ENCODE peak calls at places on chromosome 12, in four cellular contexts. One of them, this sample, is unnamed.

GRCh38 chr12:90510948-90511347 is 444.0 kb downstream of the CCER1 start:
- DNase-seq in cardiac fibroblast: peak
- DNase-seq in thoracic aorta: no peak
- DNase-seq in astrocyte of the spinal cord: peak
- DNase-seq in this sample: peak

GRCh38 chr12:131432532-131433260 is 278.2 kb upstream of the SFSWAP start:
- DNase-seq in cardiac fibroblast: no peak
- DNase-seq in thoracic aorta: no peak
- DNase-seq in astrocyte of the spinal cord: no peak
- DNase-seq in this sample: no peak

GRCh38 chr12:105738036-105738435 is 400.7 kb downstream of the NUAK1 start:
- DNase-seq in cardiac fibroblast: peak
- DNase-seq in thoracic aorta: peak
- DNase-seq in astrocyte of the spinal cord: no peak
- DNase-seq in this sample: peak

GRCh38 chr12:96044017-96044985 is 8.9 kb upstream of the LTA4H start:
- DNase-seq in cardiac fibroblast: peak
- DNase-seq in thoracic aorta: no peak
- DNase-seq in astrocyte of the spinal cord: peak
- DNase-seq in this sample: peak

GRCh38 chr12:106493531-106493930 is 89.3 kb upstream of the RFX4 start:
- DNase-seq in cardiac fibroblast: no peak
- DNase-seq in thoracic aorta: no peak
- DNase-seq in astrocyte of the spinal cord: no peak
- DNase-seq in this sample: no peak

GRCh38 chr12:105874121-105874520 is 264.6 kb downstream of the NUAK1 start:
- DNase-seq in cardiac fibroblast: no peak
- DNase-seq in thoracic aorta: no peak
- DNase-seq in astrocyte of the spinal cord: no peak
- DNase-seq in this sample: no peak

GRCh38 chr12:40898505-40898904 is 206.3 kb downstream of the CNTN1 start:
- DNase-seq in cardiac fibroblast: no peak
- DNase-seq in thoracic aorta: no peak
- DNase-seq in astrocyte of the spinal cord: no peak
- DNase-seq in this sample: no peak

GRCh38 chr12:58877243-58877743 is 43.0 kb downstream of the LRIG3 start:
- DNase-seq in cardiac fibroblast: peak
- DNase-seq in thoracic aorta: no peak
- DNase-seq in astrocyte of the spinal cord: peak
- DNase-seq in this sample: peak

GRCh38 chr12:79692860-79693605 is 2.3 kb upstream of the PAWR start:
- DNase-seq in cardiac fibroblast: no peak
- DNase-seq in thoracic aorta: no peak
- DNase-seq in astrocyte of the spinal cord: peak
- DNase-seq in this sample: no peak

GRCh38 chr12:110637869-110638441 is 24.0 kb downstream of the TCTN1 start:
- DNase-seq in cardiac fibroblast: no peak
- DNase-seq in thoracic aorta: no peak
- DNase-seq in astrocyte of the spinal cord: no peak
- DNase-seq in this sample: peak

GRCh38 chr12:75751769-75752471 is 240.5 kb upstream of the KRR1 start:
- DNase-seq in cardiac fibroblast: no peak
- DNase-seq in thoracic aorta: no peak
- DNase-seq in astrocyte of the spinal cord: no peak
- DNase-seq in this sample: peak

GRCh38 chr12:76424941-76425340 is 76.7 kb upstream of the BBS10 start:
- DNase-seq in cardiac fibroblast: no peak
- DNase-seq in thoracic aorta: no peak
- DNase-seq in astrocyte of the spinal cord: no peak
- DNase-seq in this sample: no peak

GRCh38 chr12:79911889-79912656 is 22.8 kb downstream of the PPP1R12A start:
- DNase-seq in cardiac fibroblast: peak
- DNase-seq in thoracic aorta: no peak
- DNase-seq in astrocyte of the spinal cord: peak
- DNase-seq in this sample: peak

GRCh38 chr12:26434299-26434915 is 239.0 kb downstream of the SSPN start:
- DNase-seq in cardiac fibroblast: peak
- DNase-seq in thoracic aorta: no peak
- DNase-seq in astrocyte of the spinal cord: peak
- DNase-seq in this sample: peak

GRCh38 chr12:8687846-8688601 is 9.8 kb upstream of the RIMKLB start:
- DNase-seq in cardiac fibroblast: peak
- DNase-seq in thoracic aorta: peak
- DNase-seq in astrocyte of the spinal cord: peak
- DNase-seq in this sample: peak

GRCh38 chr12:28107679-28108078 is 82.6 kb upstream of the CCDC91 start:
- DNase-seq in cardiac fibroblast: no peak
- DNase-seq in thoracic aorta: no peak
- DNase-seq in astrocyte of the spinal cord: no peak
- DNase-seq in this sample: peak

GRCh38 chr12:46153267-46153872 is 115.5 kb downstream of the SLC38A1 start:
- DNase-seq in cardiac fibroblast: peak
- DNase-seq in thoracic aorta: no peak
- DNase-seq in astrocyte of the spinal cord: peak
- DNase-seq in this sample: no peak

GRCh38 chr12:66035289-66035961 is 95.1 kb downstream of the LLPH start:
- DNase-seq in cardiac fibroblast: peak
- DNase-seq in thoracic aorta: no peak
- DNase-seq in astrocyte of the spinal cord: peak
- DNase-seq in this sample: peak

GRCh38 chr12:122437656-122438121 is 15.2 kb upstream of the CLIP1 start:
- DNase-seq in cardiac fibroblast: peak
- DNase-seq in thoracic aorta: peak
- DNase-seq in astrocyte of the spinal cord: peak
- DNase-seq in this sample: peak

GRCh38 chr12:64611430-64612286 is 1.4 kb downstream of the RASSF3 start:
- DNase-seq in cardiac fibroblast: peak
- DNase-seq in thoracic aorta: no peak
- DNase-seq in astrocyte of the spinal cord: peak
- DNase-seq in this sample: peak

GRCh38 chr12:121872546-121873223 is 14.0 kb upstream of the HPD start:
- DNase-seq in cardiac fibroblast: peak
- DNase-seq in thoracic aorta: no peak
- DNase-seq in astrocyte of the spinal cord: peak
- DNase-seq in this sample: peak

GRCh38 chr12:52005903-52006703 is 643 bp upstream of the TAMALIN start:
- DNase-seq in cardiac fibroblast: no peak
- DNase-seq in thoracic aorta: no peak
- DNase-seq in astrocyte of the spinal cord: no peak
- DNase-seq in this sample: no peak

GRCh38 chr12:110466791-110467190 is 1.3 kb downstream of the GPN3 start:
- DNase-seq in cardiac fibroblast: no peak
- DNase-seq in thoracic aorta: no peak
- DNase-seq in astrocyte of the spinal cord: no peak
- DNase-seq in this sample: no peak

GRCh38 chr12:15544589-15544988 is 222.3 kb downstream of the PTPRO start:
- DNase-seq in cardiac fibroblast: no peak
- DNase-seq in thoracic aorta: no peak
- DNase-seq in astrocyte of the spinal cord: no peak
- DNase-seq in this sample: no peak

GRCh38 chr12:4579305-4580097 is 17.5 kb downstream of the DYRK4 start:
- DNase-seq in cardiac fibroblast: peak
- DNase-seq in thoracic aorta: no peak
- DNase-seq in astrocyte of the spinal cord: no peak
- DNase-seq in this sample: peak

GRCh38 chr12:19014243-19014642 is 115.3 kb upstream of the PLEKHA5 start:
- DNase-seq in cardiac fibroblast: peak
- DNase-seq in thoracic aorta: no peak
- DNase-seq in astrocyte of the spinal cord: peak
- DNase-seq in this sample: peak

GRCh38 chr12:103469716-103470115 is 26.1 kb downstream of the C12orf42 start:
- DNase-seq in cardiac fibroblast: no peak
- DNase-seq in thoracic aorta: no peak
- DNase-seq in astrocyte of the spinal cord: no peak
- DNase-seq in this sample: no peak

GRCh38 chr12:12755923-12756322 is 29.5 kb upstream of the APOLD1 start:
- DNase-seq in cardiac fibroblast: no peak
- DNase-seq in thoracic aorta: no peak
- DNase-seq in astrocyte of the spinal cord: no peak
- DNase-seq in this sample: no peak

GRCh38 chr12:28876423-28876822 is 272.7 kb upstream of the FAR2 start:
- DNase-seq in cardiac fibroblast: no peak
- DNase-seq in thoracic aorta: no peak
- DNase-seq in astrocyte of the spinal cord: no peak
- DNase-seq in this sample: no peak

GRCh38 chr12:48883305-48884171 is 17.9 kb upstream of the RND1 start:
- DNase-seq in cardiac fibroblast: peak
- DNase-seq in thoracic aorta: no peak
- DNase-seq in astrocyte of the spinal cord: no peak
- DNase-seq in this sample: no peak

GRCh38 chr12:51531982-51532497 is 59.0 kb upstream of the SCN8A start:
- DNase-seq in cardiac fibroblast: peak
- DNase-seq in thoracic aorta: peak
- DNase-seq in astrocyte of the spinal cord: peak
- DNase-seq in this sample: peak

GRCh38 chr12:88503344-88503743 is 76.9 kb downstream of the KITLG start:
- DNase-seq in cardiac fibroblast: no peak
- DNase-seq in thoracic aorta: no peak
- DNase-seq in astrocyte of the spinal cord: no peak
- DNase-seq in this sample: no peak

GRCh38 chr12:125149160-125150108 is 84.2 kb downstream of the AACS start:
- DNase-seq in cardiac fibroblast: no peak
- DNase-seq in thoracic aorta: no peak
- DNase-seq in astrocyte of the spinal cord: no peak
- DNase-seq in this sample: no peak

DNA sequence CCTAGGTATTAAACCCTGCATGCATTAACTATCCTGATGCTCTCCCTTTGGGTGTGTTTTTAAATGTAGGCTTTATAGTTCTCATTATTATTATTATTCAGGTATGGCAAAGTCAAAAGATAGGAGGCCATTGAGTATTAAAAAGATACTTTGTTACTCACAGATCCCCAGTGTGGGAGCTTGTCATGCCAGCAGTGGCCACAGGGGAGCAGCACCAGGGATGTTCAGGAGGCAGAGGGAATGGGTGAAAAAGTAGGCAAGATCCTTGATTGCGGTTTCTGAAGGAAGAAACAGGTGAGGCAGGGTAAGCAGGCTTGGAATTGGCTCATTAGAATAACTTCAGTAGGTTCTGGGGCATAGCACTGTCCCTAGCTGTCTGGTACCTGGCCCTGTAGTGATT is 382.2 kb downstream of the MED13L start:
- DNase-seq in cardiac fibroblast: no peak
- DNase-seq in thoracic aorta: no peak
- DNase-seq in astrocyte of the spinal cord: no peak
- DNase-seq in this sample: peak
- TF ChIP-seq CTCF in cardiac fibroblast: peak
- TF ChIP-seq CTCF in thoracic aorta: no peak
- TF ChIP-seq CTCF in astrocyte of the spinal cord: peak
- TF ChIP-seq CTCF in this sample: peak

DNA sequence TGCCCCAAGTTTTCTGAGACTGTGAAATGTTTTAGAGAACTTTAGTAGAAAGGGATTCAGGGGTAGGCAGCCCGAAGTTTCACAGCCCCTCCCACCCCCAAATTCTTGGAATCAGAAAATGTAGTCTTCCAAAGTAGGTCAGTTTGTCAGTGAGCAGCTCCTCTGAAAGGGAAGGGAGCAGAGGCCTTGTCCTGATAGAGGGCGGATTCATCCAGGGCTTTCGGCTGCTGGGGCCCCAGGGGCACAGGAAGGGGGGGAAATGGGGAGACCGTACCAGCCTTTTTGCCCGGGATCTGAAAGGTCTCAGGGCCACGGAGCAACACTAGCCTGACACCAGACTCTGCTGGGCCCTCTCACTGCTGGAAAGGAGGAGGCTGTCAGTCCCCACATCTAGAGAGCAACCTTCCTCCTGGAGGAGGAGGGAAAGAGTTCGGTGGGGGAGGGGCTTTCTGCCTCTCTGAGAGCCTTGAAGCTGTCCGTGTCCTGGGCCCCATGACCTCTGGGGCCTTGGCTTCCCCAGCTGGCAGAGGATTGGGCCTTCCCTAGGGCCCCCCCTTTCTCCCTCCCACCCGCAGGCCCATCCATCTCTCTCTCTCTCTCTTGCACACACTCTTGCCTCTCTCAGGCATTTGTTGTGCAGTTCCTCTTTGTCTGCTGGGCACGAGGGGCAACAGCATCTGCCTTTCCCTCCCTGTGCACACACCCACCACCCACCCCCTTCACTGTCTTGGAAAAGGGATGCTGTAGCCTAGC is at the start of gene IKZF4:
- DNase-seq in cardiac fibroblast: peak
- DNase-seq in thoracic aorta: no peak
- DNase-seq in astrocyte of the spinal cord: peak
- DNase-seq in this sample: peak
- H3K4me3 ChIP-seq in cardiac fibroblast: peak
- H3K4me3 ChIP-seq in thoracic aorta: peak
- H3K4me3 ChIP-seq in astrocyte of the spinal cord: peak
- H3K4me3 ChIP-seq in this sample: peak

DNA sequence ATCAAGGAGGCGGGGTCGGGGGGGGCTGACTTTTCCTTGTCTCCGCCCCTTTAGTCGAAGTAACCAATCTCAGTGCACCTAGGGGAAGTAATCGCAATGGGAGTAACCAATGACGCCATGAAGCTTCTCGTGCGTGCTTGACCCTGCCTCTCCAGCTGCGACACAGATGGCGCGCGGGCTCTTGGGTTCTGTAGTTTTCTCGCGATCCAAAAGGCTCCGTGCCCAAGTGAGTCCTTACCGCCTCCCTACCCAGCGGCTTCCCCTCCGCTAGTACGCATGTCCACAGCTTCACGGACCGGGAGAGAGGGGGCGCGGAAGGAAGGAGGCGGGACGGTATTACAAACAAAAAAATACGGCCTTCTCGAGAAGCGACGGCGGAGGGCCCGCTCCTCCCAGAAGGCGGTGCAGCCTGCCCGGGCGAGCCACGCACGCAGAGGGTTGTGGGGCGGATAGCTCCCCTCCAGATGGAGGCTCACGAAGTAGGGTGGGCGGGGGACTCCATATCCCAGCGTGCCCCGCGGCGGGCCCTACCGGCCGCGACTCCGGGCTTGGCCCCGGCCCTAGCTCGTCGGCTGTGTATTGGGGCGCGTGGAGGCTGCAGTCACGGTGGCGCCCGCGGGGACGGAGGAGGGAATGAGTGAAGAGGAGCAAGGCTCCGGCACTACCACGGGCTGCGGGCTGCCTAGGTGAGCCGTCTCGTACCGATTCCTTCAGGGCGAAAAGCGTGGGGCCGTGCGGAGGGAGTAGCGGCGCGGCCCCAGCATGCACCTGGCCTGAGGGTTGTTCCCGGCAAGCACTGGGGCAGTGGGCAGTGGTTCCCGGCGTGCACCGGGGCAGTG is at the start of gene TARBP2:
- DNase-seq in cardiac fibroblast: peak
- DNase-seq in thoracic aorta: peak
- DNase-seq in astrocyte of the spinal cord: peak
- DNase-seq in this sample: peak
- TF ChIP-seq CTCF in cardiac fibroblast: no peak
- TF ChIP-seq CTCF in thoracic aorta: no peak
- TF ChIP-seq CTCF in astrocyte of the spinal cord: no peak
- TF ChIP-seq CTCF in this sample: no peak

DNA sequence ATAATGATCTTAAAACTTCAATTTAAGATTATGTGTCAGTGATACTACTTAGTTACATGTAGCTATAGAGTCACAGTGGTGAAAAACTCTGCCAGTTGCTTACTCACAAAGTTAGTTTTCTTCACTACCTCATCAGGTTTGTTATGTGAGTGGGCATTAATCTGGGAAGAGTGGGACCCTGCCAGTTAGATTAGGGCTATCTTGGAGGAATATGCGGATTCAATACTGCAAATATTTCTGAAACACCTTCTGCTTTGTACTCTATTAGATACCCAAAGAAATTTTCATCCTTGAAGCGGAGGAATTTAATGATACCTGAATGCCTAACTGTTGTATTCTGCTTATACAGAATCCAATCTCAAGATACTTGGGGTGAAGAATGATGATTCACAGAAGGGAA is 25.1 kb downstream of the ZNF268 start:
- DNase-seq in cardiac fibroblast: no peak
- DNase-seq in thoracic aorta: no peak
- DNase-seq in astrocyte of the spinal cord: no peak
- DNase-seq in this sample: no peak
- H3K4me3 ChIP-seq in cardiac fibroblast: no peak
- H3K4me3 ChIP-seq in thoracic aorta: no peak
- H3K4me3 ChIP-seq in astrocyte of the spinal cord: no peak
- H3K4me3 ChIP-seq in this sample: no peak

This sample was measured in foreskin fibroblast.